ENCODE peak calls at places on chromosomes 1 and 21, in seven cellular contexts. B is HFF-Myc, P is H9, G is cardiac muscle cell, M is PC-3, Y is endothelial cell, L is transverse colon. X is an unnamed sample.

GRCh38 chr1:26032636-26033357 is 11.2 kb downstream of the EXTL1 start:
- DNase-seq in P (no peak), Y (no peak), B (no peak), L (no peak), M (no peak), G (no peak), X (no peak)

GRCh38 chr1:65279092-65279448 is 30.3 kb upstream of the DNAJC6 start:
- DNase-seq in B (no peak), L (no peak), P (no peak), Y (peak; percentile 42), G (peak; percentile 8), M (no peak), X (no peak)

GRCh38 chr1:20476260-20477038 is 9.6 kb downstream of the CAMK2N1 start:
- DNase-seq in B (no peak), G (peak; percentile 69), P (peak; percentile 76), Y (no peak), L (peak; percentile 96), M (peak; percentile 72), X (peak; percentile 35)

GRCh38 chr1:215606564-215607168 is 39.6 kb downstream of the KCTD3 start:
- DNase-seq in L (no peak), M (peak; percentile 75), P (no peak), G (peak; percentile 37), B (no peak), Y (no peak), X (no peak)

GRCh38 chr1:227889863-227890405 is 57.8 kb downstream of the WNT9A start:
- DNase-seq in L (no peak), P (no peak), M (no peak), B (no peak), Y (peak; percentile 3), G (no peak), X (peak; percentile 3)

GRCh38 chr1:162835157-162835899 is 25.6 kb downstream of the CCDC190 start:
- DNase-seq in P (no peak), Y (no peak), M (no peak), B (no peak), G (peak; percentile 81), L (no peak), X (no peak)

GRCh38 chr1:33143181-33143580 is 38.7 kb downstream of the TRIM62 start:
- DNase-seq in L (no peak), G (peak; percentile 82), Y (no peak), M (no peak), P (no peak), B (no peak), X (peak; percentile 25)

GRCh38 chr1:161725888-161726630 is 4.7 kb downstream of the FCRLB start:
- DNase-seq in L (peak; percentile 40), Y (peak; percentile 21), G (peak; percentile 57), B (no peak), M (peak; percentile 52), P (peak; percentile 64), X (peak; percentile 33)

GRCh38 chr1:40421694-40422384 is 28.4 kb upstream of the ZFP69B start:
- DNase-seq in B (no peak), P (no peak), M (peak; percentile 55), L (no peak), Y (no peak), G (peak; percentile 75), X (no peak)

GRCh38 chr1:240803151-240803550 is 191.2 kb upstream of the GREM2 start:
- DNase-seq in P (no peak), L (no peak), Y (no peak), M (peak; percentile 96), G (no peak), B (peak; percentile 19), X (no peak)

GRCh38 chr21:35721701-35722100 is 338.6 kb downstream of the SETD4 start:
- DNase-seq in G (no peak), P (no peak), L (no peak), B (no peak), Y (no peak), M (no peak), X (no peak)

GRCh38 chr1:203325004-203325417 is 19.7 kb downstream of the BTG2 start:
- DNase-seq in M (no peak), L (peak; percentile 70), G (no peak), B (no peak), P (no peak), Y (no peak), X (no peak)

GRCh38 chr1:209823143-209824041 is 4.4 kb upstream of the UTP25 start:
- DNase-seq in M (peak; percentile 78), P (no peak), L (no peak), Y (no peak), G (peak; percentile 85), B (peak; percentile 67), X (peak; percentile 22)

GRCh38 chr1:1540015-1540816 is at the start of gene TMEM240:
- DNase-seq in L (peak; percentile 68), B (no peak), G (peak; percentile 89), P (peak; percentile 86), Y (peak; percentile 77), M (no peak), X (peak; percentile 51)

DNA sequence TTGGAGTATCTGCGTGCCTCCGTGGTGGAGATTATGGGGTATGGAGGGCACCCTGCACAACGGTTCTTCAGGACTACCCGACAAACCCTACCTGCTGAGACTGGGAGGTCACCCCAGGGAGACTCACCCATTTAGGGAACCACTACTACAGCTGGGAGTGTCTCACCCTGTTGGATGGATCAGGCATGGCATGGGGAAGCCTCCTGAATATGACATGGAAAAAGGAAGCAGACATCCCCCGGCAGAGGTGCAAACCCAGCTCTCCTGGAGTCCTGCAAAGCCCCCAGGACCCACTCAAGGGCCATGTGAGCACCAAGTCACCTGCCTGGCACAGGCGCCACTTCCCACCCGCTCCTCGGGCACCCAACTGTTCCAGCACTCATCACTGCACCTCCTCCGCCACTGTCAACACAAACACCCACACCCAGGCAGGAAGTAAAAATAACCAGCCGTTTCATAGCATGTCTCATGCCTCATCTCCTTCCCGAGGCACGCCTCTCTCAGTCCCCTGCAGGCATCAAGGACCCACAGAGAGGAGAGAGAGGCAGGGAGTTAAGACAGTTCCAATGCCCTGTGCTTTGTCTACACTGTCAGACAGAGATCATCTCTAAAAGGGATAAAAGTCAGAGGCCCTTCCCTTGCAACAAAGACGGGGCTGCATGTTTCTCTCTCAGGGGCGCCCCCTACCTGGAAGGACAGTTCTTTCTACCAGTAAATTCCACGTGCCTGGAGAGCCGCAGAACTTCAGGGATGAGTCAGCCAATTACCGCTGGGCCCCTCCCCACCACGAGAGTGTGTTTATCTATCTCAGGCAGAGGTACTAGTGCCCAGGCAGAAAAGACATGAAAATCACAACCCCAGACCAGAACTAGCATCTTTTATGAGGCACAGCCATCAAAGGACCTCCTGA is 150.1 kb upstream of the SOD1 start:
- DNase-seq in P (peak; percentile 78), L (peak; percentile 29), G (peak; percentile 44), B (no peak), M (peak; percentile 81), Y (peak; percentile 23), X (no peak)
- TF ChIP-seq CTCF in P (peak; percentile 72), L (no peak), G (peak; percentile 33), B (no peak), M (peak; percentile 86), Y (no peak), X (no peak)

GRCh38 chr1:11638121-11638520 is 16.1 kb downstream of the FBXO2 start:
- DNase-seq in Y (no peak), M (no peak), B (no peak), P (no peak), G (no peak), L (no peak), X (no peak)
- TF ChIP-seq CTCF in Y (no peak), M (no peak), B (no peak), P (no peak), G (no peak), L (no peak), X (no peak)

GRCh38 chr1:145849356-145850165 is 4.1 kb downstream of the NUDT17 start:
- DNase-seq in P (no peak), B (no peak), M (no peak), L (no peak), G (peak; percentile 89), Y (peak; percentile 19), X (no peak)
- TF ChIP-seq CTCF in P (peak; percentile 83), B (peak; percentile 51), M (peak; percentile 74), L (peak; percentile 9), G (peak; percentile 59), Y (peak; percentile 53), X (no peak)

GRCh38 chr1:2936568-2937515 is 84.4 kb upstream of the ACTRT2 start:
- DNase-seq in M (no peak), B (no peak), P (no peak), Y (no peak), G (no peak), L (no peak), X (peak; percentile 19)
- TF ChIP-seq CTCF in M (no peak), B (no peak), P (no peak), Y (no peak), G (no peak), L (no peak), X (no peak)

GRCh38 chr1:44100183-44100582 is 18.4 kb upstream of the KLF17 start:
- DNase-seq in P (no peak), B (no peak), Y (no peak), M (no peak), G (no peak), L (no peak), X (no peak)
- TF ChIP-seq CTCF in P (no peak), B (no peak), Y (no peak), M (no peak), G (no peak), L (no peak), X (no peak)

GRCh38 chr1:117645343-117645742 is 39.5 kb downstream of the TENT5C start:
- DNase-seq in Y (no peak), B (no peak), P (no peak), M (no peak), G (no peak), L (no peak), X (no peak)

GRCh38 chr1:117644696-117645311 is 39.0 kb downstream of the TENT5C start:
- DNase-seq in B (no peak), Y (no peak), M (no peak), P (no peak), G (no peak), L (no peak), X (no peak)

GRCh38 chr1:117648015-117648414 is 42.2 kb downstream of the TENT5C start:
- DNase-seq in M (no peak), Y (no peak), P (no peak), L (no peak), B (no peak), G (no peak), X (no peak)

GRCh38 chr1:117646956-117647355 is 41.1 kb downstream of the TENT5C start:
- DNase-seq in G (no peak), M (no peak), P (no peak), Y (no peak), L (no peak), B (no peak), X (no peak)

GRCh38 chr1:117646007-117646913 is 40.4 kb downstream of the TENT5C start:
- DNase-seq in G (peak; percentile 50), L (no peak), Y (no peak), P (no peak), M (no peak), B (peak; percentile 7), X (no peak)
- TF ChIP-seq CTCF in G (no peak), L (no peak), Y (no peak), P (no peak), M (no peak), B (no peak), X (no peak)

DNA sequence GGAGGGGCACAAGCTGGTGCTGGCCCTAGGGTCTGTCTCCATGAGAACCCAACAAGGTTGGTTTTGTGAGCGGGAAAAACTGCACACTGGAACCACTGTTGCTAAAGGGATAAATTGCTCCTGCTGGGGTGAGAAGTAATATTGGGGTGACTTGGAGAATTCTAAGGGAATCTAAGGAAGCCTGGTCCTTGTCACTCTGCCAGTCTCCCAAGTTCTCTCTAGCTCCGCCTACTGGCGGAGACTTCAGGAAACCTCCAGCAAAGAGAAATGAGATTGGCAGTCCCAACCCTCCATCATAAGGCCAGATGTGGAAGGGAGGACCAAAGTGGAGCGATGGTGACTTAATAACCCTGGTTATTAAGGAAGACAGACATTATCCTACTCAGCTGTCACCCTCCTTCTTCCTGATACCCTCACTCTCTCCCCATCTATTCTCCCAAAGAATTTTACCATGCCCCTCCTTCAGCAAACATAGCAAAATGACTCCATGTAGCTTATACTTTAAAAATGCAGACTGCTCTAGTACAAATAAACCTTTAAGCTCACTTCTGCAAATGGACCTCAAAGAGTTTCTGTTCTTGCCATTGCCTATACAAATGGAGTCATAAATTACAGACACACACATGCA is 2.7 kb downstream of the LCE1F start:
- DNase-seq in Y (peak; percentile 51), P (no peak), G (no peak), L (no peak), M (peak; percentile 60), B (no peak), X (no peak)
- TF ChIP-seq CTCF in Y (peak; percentile 41), P (no peak), G (no peak), L (no peak), M (peak; percentile 62), B (peak; percentile 15), X (no peak)

X was measured in body of pancreas.